ENCODE peak calls at places on chromosomes 5 and 9, in four cellular contexts. One of them, this sample, is unnamed.

GRCh38 chr5:74538206-74538661 is 102.3 kb downstream of the ENC1 start:
- DNase-seq in AG04449: no peak
- DNase-seq in amniotic epithelial cell: peak
- DNase-seq in glutamatergic neuron: no peak
- DNase-seq in this sample: no peak

GRCh38 chr5:169164481-169164925 is 136.4 kb downstream of the SLIT3 start:
- DNase-seq in AG04449: no peak
- DNase-seq in amniotic epithelial cell: peak
- DNase-seq in glutamatergic neuron: no peak
- DNase-seq in this sample: no peak

GRCh38 chr9:84230355-84231136 is 110.0 kb downstream of the SLC28A3 start:
- DNase-seq in AG04449: peak
- DNase-seq in amniotic epithelial cell: peak
- DNase-seq in glutamatergic neuron: peak
- DNase-seq in this sample: no peak

GRCh38 chr9:34498511-34498910 is 24.3 kb downstream of the ENHO start:
- DNase-seq in AG04449: no peak
- DNase-seq in amniotic epithelial cell: no peak
- DNase-seq in glutamatergic neuron: peak
- DNase-seq in this sample: no peak

GRCh38 chr5:164869325-164869724 is 1363.9 kb downstream of the MAT2B start:
- DNase-seq in AG04449: no peak
- DNase-seq in amniotic epithelial cell: no peak
- DNase-seq in glutamatergic neuron: no peak
- DNase-seq in this sample: no peak

GRCh38 chr9:127450170-127450830 is 906 bp downstream of the RPL12 start:
- DNase-seq in AG04449: no peak
- DNase-seq in amniotic epithelial cell: peak
- DNase-seq in glutamatergic neuron: no peak
- DNase-seq in this sample: no peak

GRCh38 chr9:14068690-14069089 is 245.3 kb downstream of the NFIB start:
- DNase-seq in AG04449: no peak
- DNase-seq in amniotic epithelial cell: no peak
- DNase-seq in glutamatergic neuron: no peak
- DNase-seq in this sample: no peak

GRCh38 chr5:142697356-142697807 is 11.5 kb upstream of the FGF1 start:
- DNase-seq in AG04449: no peak
- DNase-seq in amniotic epithelial cell: peak
- DNase-seq in glutamatergic neuron: no peak
- DNase-seq in this sample: no peak

GRCh38 chr5:33975846-33976245 is 8.6 kb downstream of the SLC45A2 start:
- DNase-seq in AG04449: no peak
- DNase-seq in amniotic epithelial cell: no peak
- DNase-seq in glutamatergic neuron: no peak
- DNase-seq in this sample: no peak

GRCh38 chr9:137535120-137535428 is 15.1 kb downstream of the PNPLA7 start:
- DNase-seq in AG04449: no peak
- DNase-seq in amniotic epithelial cell: no peak
- DNase-seq in glutamatergic neuron: no peak
- DNase-seq in this sample: no peak

GRCh38 chr9:2014148-2014547 is 999 bp upstream of the SMARCA2 start:
- DNase-seq in AG04449: no peak
- DNase-seq in amniotic epithelial cell: no peak
- DNase-seq in glutamatergic neuron: no peak
- DNase-seq in this sample: no peak

GRCh38 chr5:91302335-91302734 is 80.8 kb downstream of the ARRDC3 start:
- DNase-seq in AG04449: no peak
- DNase-seq in amniotic epithelial cell: no peak
- DNase-seq in glutamatergic neuron: no peak
- DNase-seq in this sample: no peak

GRCh38 chr5:1051366-1051720 is 42.7 kb downstream of the NKD2 start:
- DNase-seq in AG04449: no peak
- DNase-seq in amniotic epithelial cell: no peak
- DNase-seq in glutamatergic neuron: no peak
- DNase-seq in this sample: no peak

GRCh38 chr5:118808441-118808840 is 179.9 kb downstream of the DTWD2 start:
- DNase-seq in AG04449: no peak
- DNase-seq in amniotic epithelial cell: no peak
- DNase-seq in glutamatergic neuron: no peak
- DNase-seq in this sample: no peak

GRCh38 chr9:88373018-88373417 is 15.2 kb upstream of the SPIN1 start:
- DNase-seq in AG04449: no peak
- DNase-seq in amniotic epithelial cell: no peak
- DNase-seq in glutamatergic neuron: no peak
- DNase-seq in this sample: no peak

GRCh38 chr9:85900504-85901201 is 40.3 kb upstream of the NAA35 start:
- DNase-seq in AG04449: peak
- DNase-seq in amniotic epithelial cell: peak
- DNase-seq in glutamatergic neuron: peak
- DNase-seq in this sample: no peak

GRCh38 chr9:130681769-130682489 is 11.7 kb upstream of the EXOSC2 start:
- DNase-seq in AG04449: no peak
- DNase-seq in amniotic epithelial cell: no peak
- DNase-seq in glutamatergic neuron: peak
- DNase-seq in this sample: peak

GRCh38 chr5:141513021-141513626 is 24.2 kb downstream of the PCDHGC5 start:
- DNase-seq in AG04449: no peak
- DNase-seq in amniotic epithelial cell: peak
- DNase-seq in glutamatergic neuron: peak
- DNase-seq in this sample: peak

GRCh38 chr5:90055831-90056328 is 353.7 kb downstream of the CETN3 start:
- DNase-seq in AG04449: peak
- DNase-seq in amniotic epithelial cell: peak
- DNase-seq in glutamatergic neuron: no peak
- DNase-seq in this sample: no peak

GRCh38 chr5:31186672-31187267 is 6.7 kb upstream of the CDH6 start:
- DNase-seq in AG04449: no peak
- DNase-seq in amniotic epithelial cell: peak
- DNase-seq in glutamatergic neuron: no peak
- DNase-seq in this sample: no peak

GRCh38 chr5:154712518-154713437 is 42.4 kb upstream of the LARP1 start:
- DNase-seq in AG04449: no peak
- DNase-seq in amniotic epithelial cell: no peak
- DNase-seq in glutamatergic neuron: no peak
- DNase-seq in this sample: no peak

GRCh38 chr5:94288937-94289336 is 329.5 kb downstream of the KIAA0825 start:
- DNase-seq in AG04449: peak
- DNase-seq in amniotic epithelial cell: peak
- DNase-seq in glutamatergic neuron: no peak
- DNase-seq in this sample: no peak

GRCh38 chr9:124839612-124840299 is 13.5 kb upstream of the WDR38 start:
- DNase-seq in AG04449: no peak
- DNase-seq in amniotic epithelial cell: no peak
- DNase-seq in glutamatergic neuron: peak
- DNase-seq in this sample: no peak